ENCODE peak calls at places on chromosomes 2 and 18, in eight cellular contexts. O is mesothelial cell of epicardium, P is AG09319, I is HL-60, T is choroid plexus epithelial cell, D is progenitor cell of endocrine pancreas, N is fibroblast of the aortic adventitia, Z is right lobe of liver. U is an unnamed sample.
A peak's percentile ranks its signal among the peaks of the same experiment; 100 is the strongest.

GRCh38 chr2:101770672-101771071 is 73.2 kb downstream of the MAP4K4 start:
- DNase-seq in T (peak; percentile 58), I (peak; percentile 24), Z (no peak), D (no peak), P (no peak), N (peak; percentile 48), O (no peak), U (peak; percentile 81)

GRCh38 chr2:164922119-164922518 is 33.2 kb downstream of the SLC38A11 start:
- DNase-seq in D (no peak), Z (no peak), O (no peak), T (no peak), N (no peak), P (no peak), I (no peak), U (no peak)

GRCh38 chr2:10236571-10237391 is 65.9 kb upstream of the HPCAL1 start:
- DNase-seq in I (no peak), O (no peak), D (no peak), N (no peak), Z (no peak), T (no peak), P (no peak), U (no peak)

GRCh38 chr18:56933472-56933871 is 213.4 kb upstream of the BOD1L2 start:
- DNase-seq in P (no peak), O (no peak), Z (no peak), D (no peak), N (no peak), I (no peak), T (no peak), U (no peak)

GRCh38 chr2:3130889-3131635 is 246.6 kb downstream of the EIPR1 start:
- DNase-seq in Z (peak; percentile 36), N (no peak), I (no peak), D (no peak), T (peak; percentile 12), O (no peak), P (no peak), U (peak; percentile 80)

GRCh38 chr2:54176577-54176976 is 61.2 kb downstream of the ACYP2 start:
- DNase-seq in P (peak; percentile 11), O (no peak), T (peak; percentile 68), D (no peak), Z (no peak), N (peak; percentile 66), I (no peak), U (peak; percentile 50)

GRCh38 chr18:23938046-23938756 is 76.4 kb upstream of the TTC39C start:
- DNase-seq in Z (no peak), O (no peak), N (no peak), T (no peak), P (no peak), D (no peak), I (no peak), U (no peak)

GRCh38 chr2:120935339-120936313 is 200.0 kb downstream of the GLI2 start:
- DNase-seq in P (no peak), I (no peak), T (peak; percentile 58), O (peak; percentile 56), D (peak; percentile 30), Z (no peak), N (peak; percentile 75), U (no peak)

GRCh38 chr2:85852979-85853498 is 35.8 kb downstream of the ST3GAL5 start:
- DNase-seq in I (no peak), O (no peak), P (peak; percentile 24), N (peak; percentile 45), Z (peak; percentile 60), T (no peak), D (no peak), U (no peak)

GRCh38 chr2:69026026-69026425 is 13.0 kb downstream of the ANTXR1 start:
- DNase-seq in I (peak; percentile 13), Z (no peak), O (no peak), P (no peak), T (peak; percentile 74), D (no peak), N (peak; percentile 58), U (no peak)

GRCh38 chr2:59789523-59789922 is 763.9 kb downstream of the BCL11A start:
- DNase-seq in O (no peak), N (no peak), T (no peak), D (no peak), I (no peak), Z (no peak), P (no peak), U (no peak)
- TF ChIP-seq CTCF in O (no peak), N (no peak), T (no peak), D (peak; percentile 19), I (no peak), Z (peak; percentile 22), P (no peak), U (no peak)

GRCh38 chr2:217947341-217948316 is 55.2 kb downstream of the TNS1 start:
- DNase-seq in P (no peak), I (no peak), N (no peak), D (no peak), Z (no peak), O (no peak), T (no peak), U (no peak)
- TF ChIP-seq CTCF in P (no peak), I (no peak), N (no peak), D (no peak), Z (no peak), O (no peak), T (peak; percentile 33), U (peak; percentile 18)

DNA sequence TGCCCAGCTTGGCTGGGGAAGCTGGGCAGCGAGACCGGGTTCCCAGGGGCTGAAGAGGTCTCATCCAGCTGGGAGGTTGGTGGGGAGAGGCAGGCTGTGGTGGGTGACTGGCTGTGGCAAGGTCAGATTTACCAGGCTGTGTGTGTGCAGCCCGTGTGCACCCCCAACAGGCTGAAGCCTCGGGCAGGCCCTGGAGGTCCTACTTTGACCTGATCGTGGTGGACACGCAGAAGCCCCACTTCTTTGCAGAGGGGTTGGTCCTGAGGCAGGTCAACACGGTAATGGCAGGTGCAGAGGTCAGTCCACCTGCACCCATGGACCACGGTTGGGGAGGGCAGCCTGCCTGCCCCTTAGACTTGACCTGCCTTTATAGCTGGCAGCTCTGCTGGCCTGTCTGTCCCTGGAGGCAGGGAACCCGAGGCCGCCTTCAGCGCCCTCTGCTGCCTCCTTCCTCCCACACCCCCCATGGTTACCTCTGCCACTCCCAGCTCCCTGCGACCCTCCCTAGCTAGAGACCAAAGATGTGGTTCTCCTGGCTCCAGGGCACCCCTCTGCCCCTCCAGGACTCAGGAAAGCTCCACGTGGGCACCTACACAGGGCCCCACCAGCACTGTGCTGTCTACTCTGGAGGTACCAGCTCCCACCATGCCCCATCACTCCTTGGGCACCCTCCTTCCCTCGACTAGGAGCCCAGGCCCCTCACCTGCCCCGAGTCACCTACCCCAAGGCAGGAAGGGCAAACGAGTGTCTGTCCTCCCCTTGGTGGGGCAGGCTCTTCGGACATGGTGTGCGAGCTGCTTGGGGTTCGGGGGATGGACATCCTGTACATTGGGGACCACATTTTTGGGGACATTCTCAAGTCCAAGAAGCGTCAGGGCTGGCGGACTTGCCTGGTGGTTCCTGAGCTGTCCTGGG is 4.0 kb downstream of the NT5DC4 start:
- DNase-seq in D (no peak), O (no peak), I (no peak), N (no peak), Z (peak; percentile 55), T (peak; percentile 26), P (no peak), U (no peak)
- TF ChIP-seq CTCF in D (no peak), O (no peak), I (peak; percentile 28), N (peak; percentile 28), Z (no peak), T (peak; percentile 42), P (peak; percentile 2), U (peak; percentile 27)

GRCh38 chr2:241636182-241636982 is 576 bp downstream of the THAP4 start:
- DNase-seq in N (peak; percentile 23), D (peak; percentile 64), Z (peak; percentile 76), I (no peak), O (peak; percentile 60), P (no peak), T (peak; percentile 37), U (peak; percentile 51)
- TF ChIP-seq CTCF in N (no peak), D (no peak), Z (no peak), I (no peak), O (no peak), P (no peak), T (no peak), U (no peak)

DNA sequence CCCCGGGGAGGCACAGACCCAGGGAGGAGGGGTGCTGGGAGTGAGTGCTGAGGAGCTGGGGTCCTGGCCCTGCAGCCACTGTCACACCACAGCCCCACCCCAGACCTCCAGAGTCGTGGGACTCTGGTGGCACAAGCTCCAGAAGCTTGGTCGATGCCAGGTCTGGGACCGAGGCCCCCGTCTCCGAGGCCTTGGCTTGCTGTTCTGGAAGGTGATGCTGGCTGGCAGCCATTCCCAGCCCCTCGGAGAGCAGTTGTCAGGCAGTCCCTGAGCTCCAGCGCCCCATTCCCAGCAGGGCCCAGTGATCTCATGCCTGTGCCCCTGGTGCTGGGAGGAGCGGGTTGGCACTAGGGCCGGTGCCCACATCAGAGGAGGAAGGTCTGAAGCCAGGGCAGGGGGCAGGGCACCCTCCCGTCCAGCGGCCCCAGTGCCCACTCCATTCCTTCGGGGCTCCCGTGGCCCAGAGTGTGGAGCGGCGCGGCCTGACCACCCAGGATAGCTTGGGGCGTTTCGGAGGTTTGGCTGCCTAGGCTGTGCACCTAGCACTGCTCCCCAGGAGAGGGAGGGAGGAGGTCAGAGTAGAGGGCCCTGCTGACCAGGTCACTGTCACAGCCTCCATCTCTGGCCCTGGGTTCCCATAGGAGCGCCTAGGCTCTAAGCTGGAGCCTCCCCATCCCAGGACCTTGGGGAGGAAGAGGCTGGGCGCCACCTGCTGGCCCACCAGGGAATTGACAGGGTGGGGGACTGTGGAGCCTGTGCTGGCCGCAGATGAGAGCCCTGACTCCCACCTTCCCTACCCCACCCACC is 16.8 kb upstream of the ALPI start:
- DNase-seq in O (no peak), N (peak; percentile 14), P (no peak), I (no peak), T (no peak), D (no peak), Z (no peak), U (no peak)
- TF ChIP-seq CTCF in O (peak; percentile 76), N (peak; percentile 44), P (no peak), I (no peak), T (no peak), D (peak; percentile 62), Z (peak; percentile 58), U (peak; percentile 48)

GRCh38 chr18:5626130-5626880 is 82.5 kb upstream of the EPB41L3 start:
- DNase-seq in O (no peak), D (no peak), T (peak; percentile 10), I (no peak), P (no peak), Z (no peak), N (no peak), U (no peak)
- TF ChIP-seq CTCF in O (peak; percentile 58), D (no peak), T (peak; percentile 20), I (no peak), P (no peak), Z (no peak), N (no peak), U (no peak)

DNA sequence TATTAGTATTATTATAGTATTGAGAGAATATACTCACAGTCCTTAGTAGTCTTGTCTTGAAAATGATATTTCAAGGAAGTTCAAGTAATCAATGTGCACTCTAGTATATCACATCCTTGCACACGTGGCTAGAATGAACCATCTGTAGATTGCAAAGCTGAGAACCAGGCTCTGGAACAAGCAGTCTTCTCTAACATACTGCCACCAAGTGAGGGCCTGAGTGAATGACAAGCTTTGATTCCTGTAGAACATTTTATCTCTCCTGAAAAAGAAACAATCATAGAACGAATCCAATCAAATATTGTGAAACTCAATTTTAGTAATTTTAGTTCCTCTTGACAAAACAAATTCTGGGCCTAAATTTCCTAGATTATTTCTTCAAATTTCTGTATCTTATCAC is 55.3 kb upstream of the SULT1C3 start:
- DNase-seq in Z (no peak), I (no peak), O (no peak), P (no peak), T (peak; percentile 70), D (no peak), N (peak; percentile 10), U (peak; percentile 35)
- TF ChIP-seq CTCF in Z (peak; percentile 43), I (no peak), O (no peak), P (peak; percentile 38), T (peak; percentile 75), D (peak; percentile 54), N (peak; percentile 46), U (peak; percentile 58)